ENCODE peak calls at places on chromosomes 16 and 17, in six cellular contexts. L, R, S, U, D and G are unnamed samples.

GRCh38 chr16:87965973-87966667 is 14.9 kb downstream of the BANP start:
- DNase-seq in L (no peak), R (no peak), S (no peak), U (no peak), D (peak), G (no peak)

GRCh38 chr16:528111-529011 is 849 bp downstream of the CAPN15 start:
- DNase-seq in L (no peak), R (peak), S (peak), U (no peak), D (peak), G (no peak)

GRCh38 chr16:8552487-8553221 is 37.7 kb downstream of the TMEM114 start:
- DNase-seq in L (no peak), R (no peak), S (no peak), U (no peak), D (no peak), G (no peak)

GRCh38 chr17:33974276-33974675 is 280.8 kb upstream of the CCL2 start:
- DNase-seq in L (no peak), R (no peak), S (no peak), U (no peak), D (no peak), G (no peak)

GRCh38 chr17:17827826-17828621 is 8.8 kb downstream of the SREBF1 start:
- DNase-seq in L (no peak), R (no peak), S (no peak), U (no peak), D (no peak), G (no peak)

GRCh38 chr17:5249615-5250014 is 15.0 kb upstream of the SCIMP start:
- DNase-seq in L (peak), R (peak), S (peak), U (peak), D (peak), G (no peak)

GRCh38 chr17:1124896-1125774 is 54.6 kb downstream of the ABR start:
- DNase-seq in L (no peak), R (no peak), S (no peak), U (no peak), D (no peak), G (no peak)

GRCh38 chr16:68417711-68418301 is 30.5 kb downstream of the SMPD3 start:
- DNase-seq in L (no peak), R (no peak), S (peak), U (peak), D (peak), G (no peak)

GRCh38 chr17:74623693-74624093 is at the start of gene CD300E:
- DNase-seq in L (no peak), R (no peak), S (no peak), U (no peak), D (no peak), G (no peak)

GRCh38 chr17:41413353-41413752 is 11.0 kb downstream of the KRT37 start:
- DNase-seq in L (no peak), R (no peak), S (no peak), U (no peak), D (no peak), G (no peak)

GRCh38 chr16:2664522-2665096 is 17.7 kb upstream of the KCTD5 start:
- DNase-seq in L (no peak), R (no peak), S (no peak), U (peak), D (no peak), G (no peak)

GRCh38 chr16:88287219-88287618 is 95.5 kb upstream of the ZNF469 start:
- DNase-seq in L (no peak), R (no peak), S (peak), U (no peak), D (no peak), G (no peak)

GRCh38 chr16:81846105-81846504 is 67.0 kb downstream of the PLCG2 start:
- DNase-seq in L (no peak), R (no peak), S (no peak), U (no peak), D (no peak), G (no peak)

GRCh38 chr16:79261461-79261860 is 339.1 kb downstream of the MAF start:
- DNase-seq in L (no peak), R (no peak), S (no peak), U (peak), D (no peak), G (peak)

GRCh38 chr16:85178596-85178995 is 66.3 kb upstream of the CIBAR2 start:
- DNase-seq in L (no peak), R (no peak), S (no peak), U (no peak), D (no peak), G (no peak)

GRCh38 chr16:10250137-10250850 is 68.1 kb upstream of the GRIN2A start:
- DNase-seq in L (no peak), R (no peak), S (no peak), U (no peak), D (no peak), G (no peak)

GRCh38 chr16:23838485-23839142 is 2.8 kb downstream of the PRKCB start:
- DNase-seq in L (no peak), R (no peak), S (no peak), U (no peak), D (no peak), G (no peak)

GRCh38 chr17:70137451-70138230 is 31.7 kb upstream of the KCNJ2 start:
- DNase-seq in L (peak), R (peak), S (peak), U (peak), D (peak), G (no peak)

GRCh38 chr16:15575293-15576049 is 67.5 kb downstream of the MARF1 start:
- DNase-seq in L (no peak), R (no peak), S (peak), U (no peak), D (no peak), G (no peak)

GRCh38 chr17:43671075-43671692 is 9.5 kb upstream of the MEOX1 start:
- DNase-seq in L (no peak), R (no peak), S (no peak), U (no peak), D (no peak), G (no peak)

GRCh38 chr17:2697611-2698162 is 13.9 kb downstream of the CLUH start:
- DNase-seq in L (no peak), R (no peak), S (no peak), U (no peak), D (no peak), G (no peak)

GRCh38 chr16:30786115-30786935 is 680 bp downstream of the ZNF629 start:
- DNase-seq in L (no peak), R (peak), S (no peak), U (no peak), D (peak), G (no peak)

GRCh38 chr17:4895676-4896331 is 3.5 kb upstream of the C17orf107 start:
- DNase-seq in L (no peak), R (no peak), S (no peak), U (no peak), D (no peak), G (no peak)

GRCh38 chr17:80005360-80006338 is 30.0 kb downstream of the TBC1D16 start:
- DNase-seq in L (no peak), R (no peak), S (no peak), U (no peak), D (peak), G (peak)

GRCh38 chr17:2701996-2702741 is 9.4 kb downstream of the CLUH start:
- DNase-seq in L (no peak), R (no peak), S (no peak), U (no peak), D (no peak), G (no peak)

GRCh38 chr16:35195864-35196216 is 1736.4 kb downstream of the TP53TG3F start:
- DNase-seq in L (no peak), R (no peak), S (no peak), U (no peak), D (no peak), G (no peak)

GRCh38 chr17:68381076-68381900 is 76.0 kb downstream of the WIPI1 start:
- DNase-seq in L (peak), R (no peak), S (no peak), U (peak), D (peak), G (no peak)

GRCh38 chr17:57541472-57542394 is 203.4 kb downstream of the CCDC182 start:
- DNase-seq in L (peak), R (no peak), S (no peak), U (peak), D (no peak), G (no peak)

GRCh38 chr17:80026359-80027042 is 9.2 kb downstream of the TBC1D16 start:
- DNase-seq in L (no peak), R (no peak), S (no peak), U (no peak), D (no peak), G (no peak)

GRCh38 chr16:72952404-72953301 is 95.3 kb downstream of the ZFHX3 start:
- DNase-seq in L (peak), R (no peak), S (no peak), U (no peak), D (no peak), G (no peak)

GRCh38 chr17:50571681-50572080 is 11.2 kb downstream of the CACNA1G start:
- DNase-seq in L (no peak), R (no peak), S (no peak), U (no peak), D (no peak), G (no peak)

GRCh38 chr16:9007177-9007794 is 43.6 kb upstream of the USP7 start:
- DNase-seq in L (no peak), R (no peak), S (no peak), U (no peak), D (no peak), G (no peak)

GRCh38 chr17:41284546-41284945 is 9.0 kb downstream of the KRTAP9-7 start:
- DNase-seq in L (no peak), R (no peak), S (no peak), U (no peak), D (peak), G (no peak)

GRCh38 chr16:88533381-88533831 is 36.8 kb upstream of the ZC3H18 start:
- DNase-seq in L (no peak), R (peak), S (no peak), U (no peak), D (no peak), G (no peak)

GRCh38 chr16:50368410-50369132 is at the start of gene BRD7:
- DNase-seq in L (no peak), R (peak), S (peak), U (peak), D (peak), G (peak)

GRCh38 chr16:89828199-89828869 is at the start of gene SPIRE2:
- DNase-seq in L (no peak), R (peak), S (peak), U (peak), D (peak), G (peak)

GRCh38 chr17:68257924-68258323 is 10.1 kb downstream of the AMZ2 start:
- DNase-seq in L (no peak), R (no peak), S (no peak), U (no peak), D (no peak), G (no peak)

GRCh38 chr17:30263552-30264333 is 28.0 kb downstream of the BLMH start:
- DNase-seq in L (peak), R (no peak), S (no peak), U (no peak), D (peak), G (no peak)